ENCODE peak calls at places on chromosome 10, in eight cellular contexts. V is SK-MEL-5; D is astrocyte of the spinal cord; C is CMK; W is activated naive CD8-positive, alpha-beta T cell treated with anti-CD3 and anti-CD28 coated beads, Interleukin-2, amount 50 U/mL, for 24 hours; I is M059J; P is fibroblast of lung; Q is NCI-H1417. S is an unnamed sample.

GRCh38 chr10:111207525-111207924 is 130.7 kb downstream of the ADRA2A start:
- DNase-seq in V (peak), D (no peak), C (no peak), W (peak), I (no peak), P (no peak), Q (peak), S (peak)

GRCh38 chr10:3624367-3624766 is 160.6 kb downstream of the KLF6 start:
- DNase-seq in V (peak), D (peak), C (no peak), W (no peak), I (peak), P (peak), Q (no peak), S (no peak)

GRCh38 chr10:17214991-17215781 is 12.9 kb upstream of the VIM start:
- DNase-seq in V (peak), D (peak), C (no peak), W (no peak), I (peak), P (peak), Q (no peak), S (no peak)

GRCh38 chr10:100750291-100751210 is 5.2 kb downstream of the PAX2 start:
- DNase-seq in V (no peak), D (no peak), C (no peak), W (no peak), I (no peak), P (no peak), Q (no peak), S (no peak)

GRCh38 chr10:17200035-17200884 is 1.2 kb downstream of the TRDMT1 start:
- DNase-seq in V (no peak), D (peak), C (no peak), W (no peak), I (peak), P (no peak), Q (no peak), S (no peak)

GRCh38 chr10:126216221-126216701 is 172.0 kb downstream of the ADAM12 start:
- DNase-seq in V (peak), D (peak), C (no peak), W (no peak), I (peak), P (peak), Q (no peak), S (no peak)

GRCh38 chr10:32947586-32947985 is 10.4 kb downstream of the ITGB1 start:
- DNase-seq in V (no peak), D (no peak), C (no peak), W (no peak), I (no peak), P (no peak), Q (no peak), S (no peak)

GRCh38 chr10:119422685-119423509 is 119.6 kb downstream of the RGS10 start:
- DNase-seq in V (no peak), D (no peak), C (no peak), W (no peak), I (no peak), P (no peak), Q (no peak), S (no peak)

GRCh38 chr10:62681211-62681940 is 123.1 kb upstream of the ADO start:
- DNase-seq in V (peak), D (no peak), C (no peak), W (peak), I (no peak), P (no peak), Q (no peak), S (peak)

GRCh38 chr10:110810625-110811024 is 61.1 kb upstream of the PDCD4 start:
- DNase-seq in V (no peak), D (no peak), C (no peak), W (no peak), I (no peak), P (no peak), Q (no peak), S (no peak)

GRCh38 chr10:72306215-72306760 is 32.6 kb downstream of the DDIT4 start:
- DNase-seq in V (no peak), D (no peak), C (no peak), W (no peak), I (no peak), P (no peak), Q (no peak), S (no peak)

GRCh38 chr10:110216240-110216639 is 8.8 kb downstream of the MXI1 start:
- DNase-seq in V (no peak), D (no peak), C (no peak), W (no peak), I (no peak), P (no peak), Q (no peak), S (no peak)

GRCh38 chr10:31820794-31821369 is 107.7 kb downstream of the ARHGAP12 start:
- DNase-seq in V (no peak), D (no peak), C (no peak), W (no peak), I (no peak), P (no peak), Q (no peak), S (no peak)

S was measured in neural progenitor cell.